ENCODE peak calls at places on chromosomes 2 and 18, in four cellular contexts. L is SJSA1, H is keratinocyte, V is aorta. T is an unnamed sample.

GRCh38 chr2:17981936-17982335 is 103.5 kb downstream of the KCNS3 start:
- DNase-seq in L (no peak), H (no peak), V (no peak), T (no peak)

GRCh38 chr2:67782443-67782842 is 280.4 kb downstream of the C1D start:
- DNase-seq in L (no peak), H (no peak), V (no peak), T (no peak)

GRCh38 chr18:75638597-75639467 is 211.3 kb upstream of the SMIM21 start:
- DNase-seq in L (peak; percentile 67), H (no peak), V (no peak), T (peak; percentile 29)

GRCh38 chr2:46521215-46521683 is 41.9 kb downstream of the TMEM247 start:
- DNase-seq in L (no peak), H (no peak), V (peak; percentile 91), T (peak; percentile 73)

GRCh38 chr18:45106331-45106774 is 425.7 kb downstream of the SETBP1 start:
- DNase-seq in L (no peak), H (no peak), V (no peak), T (peak; percentile 12)

GRCh38 chr2:109069430-109070194 is 59.4 kb upstream of the SH3RF3 start:
- DNase-seq in L (no peak), H (no peak), V (no peak), T (no peak)

GRCh38 chr2:24261441-24261840 is 86.6 kb downstream of the FAM228A start:
- DNase-seq in L (no peak), H (no peak), V (no peak), T (no peak)

GRCh38 chr2:43123056-43123455 is 103.3 kb downstream of the ZFP36L2 start:
- DNase-seq in L (no peak), H (no peak), V (peak; percentile 40), T (no peak)

GRCh38 chr18:77455004-77455403 is 205.4 kb downstream of the GALR1 start:
- DNase-seq in L (no peak), H (no peak), V (no peak), T (no peak)

GRCh38 chr2:115910270-115910669 is 1467.8 kb downstream of the DPP10 start:
- DNase-seq in L (no peak), H (no peak), V (no peak), T (no peak)

GRCh38 chr2:118845843-118846666 is 1.4 kb downstream of the EN1 start:
- DNase-seq in L (no peak), H (no peak), V (no peak), T (no peak)

GRCh38 chr18:57276720-57277284 is 75.6 kb upstream of the ST8SIA3 start:
- DNase-seq in L (no peak), H (no peak), V (no peak), T (no peak)

GRCh38 chr2:199870581-199870980 is 19.6 kb upstream of the FTCDNL1 start:
- DNase-seq in L (no peak), H (no peak), V (no peak), T (no peak)

GRCh38 chr18:53508529-53508928 is 715.9 kb downstream of the MBD2 start:
- DNase-seq in L (no peak), H (no peak), V (no peak), T (no peak)

GRCh38 chr2:20521682-20522189 is 74.9 kb downstream of the RHOB start:
- DNase-seq in L (no peak), H (no peak), V (no peak), T (no peak)

GRCh38 chr2:5021148-5021547 is 671.0 kb upstream of the SOX11 start:
- DNase-seq in L (no peak), H (no peak), V (no peak), T (no peak)
- H3K9me3 ChIP-seq in L (peaks cover 19% of the 10 kb centered on the region), H (peaks cover 11% of the 10 kb centered on the region), V (no peaks in the 10 kb centered on the region), T (no peaks in the 10 kb centered on the region)

GRCh38 chr18:78716022-78716421 is 263.6 kb upstream of the SALL3 start:
- DNase-seq in L (no peak), H (no peak), V (no peak), T (no peak)

GRCh38 chr18:78713726-78714125 is 265.9 kb upstream of the SALL3 start:
- DNase-seq in L (no peak), H (no peak), V (no peak), T (no peak)

GRCh38 chr18:78717051-78717765 is 262.4 kb upstream of the SALL3 start:
- DNase-seq in L (no peak), H (no peak), V (no peak), T (no peak)

GRCh38 chr18:78717766-78718150 is 261.9 kb upstream of the SALL3 start:
- DNase-seq in L (no peak), H (no peak), V (no peak), T (no peak)

GRCh38 chr18:78716581-78716980 is 263.0 kb upstream of the SALL3 start:
- DNase-seq in L (no peak), H (no peak), V (no peak), T (no peak)
- H3K9me3 ChIP-seq in L (peaks cover 3% of the 10 kb centered on the region), H (peaks cover 14% of the 10 kb centered on the region), V (peaks cover 5% of the 10 kb centered on the region), T (no peaks in the 10 kb centered on the region)

DNA sequence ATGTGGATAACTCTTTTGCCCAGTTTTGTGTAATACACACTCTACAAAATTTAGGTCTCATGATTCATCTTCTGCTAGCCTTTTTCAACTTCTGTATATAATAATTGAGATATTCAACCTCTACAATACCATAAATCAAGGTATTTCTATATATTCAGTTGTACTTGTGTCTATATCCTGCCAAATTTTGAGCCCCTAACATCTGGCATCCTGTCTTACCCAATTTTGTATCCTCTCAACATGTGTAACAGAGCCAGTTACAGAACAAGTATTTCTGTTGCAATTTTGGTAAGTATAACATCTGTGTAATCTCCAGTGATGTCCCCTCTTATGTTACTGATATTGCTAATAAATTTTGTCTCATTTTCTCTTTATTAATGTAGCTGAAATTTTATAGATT is 145.8 kb downstream of the TRIB2 start:
- DNase-seq in L (no peak), H (no peak), V (no peak), T (no peak)
- H3K9me3 ChIP-seq in L (peaks cover 14% of the 10 kb centered on the region), H (no peaks in the 10 kb centered on the region), V (no peaks in the 10 kb centered on the region), T (peaks cover 14% of the 10 kb centered on the region)

DNA sequence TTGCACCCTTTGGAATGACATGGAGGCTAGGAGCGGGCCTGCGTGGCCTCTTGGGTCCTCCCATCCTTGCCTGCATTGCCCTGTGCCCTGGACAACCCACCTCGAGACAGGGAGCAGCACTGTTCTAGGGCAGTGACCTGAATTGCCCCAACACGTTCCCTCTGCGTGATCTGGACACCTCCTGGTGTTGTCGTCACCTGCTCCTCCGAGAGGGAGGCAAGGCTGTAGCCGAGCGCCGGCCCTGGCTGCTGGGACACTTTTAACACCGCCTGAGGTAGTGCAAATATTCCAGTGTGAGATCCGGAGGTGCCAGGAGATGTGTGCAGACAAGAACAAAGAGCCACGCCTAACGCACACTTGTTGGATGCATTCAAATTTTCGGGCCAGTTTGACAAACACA is 131.5 kb downstream of the SMAD7 start:
- DNase-seq in L (peak; percentile 32), H (no peak), V (peak; percentile 20), T (no peak)
- H3K9me3 ChIP-seq in L (no peaks in the 10 kb centered on the region), H (no peaks in the 10 kb centered on the region), V (no peaks in the 10 kb centered on the region), T (no peaks in the 10 kb centered on the region)

DNA sequence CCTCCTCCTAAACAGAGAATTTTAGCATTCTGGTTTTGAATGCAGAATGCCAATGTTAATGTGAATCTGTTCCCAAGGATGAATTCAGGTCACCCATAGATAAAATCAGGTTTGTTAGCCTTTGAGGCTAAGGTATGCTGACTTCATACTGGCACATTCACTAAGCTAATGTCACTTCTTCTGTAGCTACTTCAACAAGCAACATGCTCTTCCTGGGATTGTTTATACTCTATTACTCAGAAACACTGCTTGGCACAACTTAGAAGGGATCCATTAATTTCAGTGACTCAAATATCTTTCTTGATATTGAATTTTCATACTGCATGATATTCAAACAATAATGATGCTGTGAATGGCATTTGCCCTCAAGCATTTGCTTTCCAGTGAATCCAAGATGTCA is 162.4 kb upstream of the XIRP2 start:
- DNase-seq in L (no peak), H (no peak), V (no peak), T (no peak)
- H3K9me3 ChIP-seq in L (no peaks in the 10 kb centered on the region), H (no peaks in the 10 kb centered on the region), V (no peaks in the 10 kb centered on the region), T (no peaks in the 10 kb centered on the region)

GRCh38 chr18:66575263-66575662 is 28.6 kb downstream of the CDH19 start:
- DNase-seq in L (no peak), H (no peak), V (no peak), T (no peak)
- H3K9me3 ChIP-seq in L (no peaks in the 10 kb centered on the region), H (no peaks in the 10 kb centered on the region), V (no peaks in the 10 kb centered on the region), T (no peaks in the 10 kb centered on the region)

DNA sequence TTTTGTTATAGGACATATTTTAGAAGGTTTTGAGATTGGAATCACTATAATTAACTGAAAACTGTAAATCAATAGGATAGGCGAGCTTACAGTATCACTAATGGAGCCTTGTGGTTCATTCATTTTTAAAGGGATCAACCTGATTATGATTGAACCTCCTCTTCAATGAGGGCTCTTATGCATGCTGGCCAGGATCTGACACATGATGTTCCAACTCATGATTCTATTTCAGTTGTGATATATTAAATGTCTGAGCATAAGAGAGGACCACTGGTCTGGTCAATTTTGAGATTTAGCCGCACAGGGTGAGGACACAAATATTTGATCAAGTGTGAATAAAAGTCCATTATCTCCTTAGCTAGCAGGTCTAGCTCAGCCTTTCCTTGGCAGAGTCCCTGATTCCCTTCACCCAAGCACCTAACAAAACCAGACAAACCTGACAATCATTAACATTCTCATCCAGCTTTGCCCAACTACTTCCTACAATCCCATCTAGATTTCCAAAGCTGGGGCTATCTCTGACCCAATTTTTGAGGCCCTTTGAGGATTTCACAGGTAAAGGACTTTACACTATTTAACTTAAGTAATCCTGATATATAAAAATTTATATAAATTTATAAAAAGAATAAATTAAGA is 6.8 kb upstream of the MAP4K4 start:
- DNase-seq in L (no peak), H (no peak), V (no peak), T (no peak)
- H3K9me3 ChIP-seq in L (no peaks in the 10 kb centered on the region), H (no peaks in the 10 kb centered on the region), V (no peaks in the 10 kb centered on the region), T (no peaks in the 10 kb centered on the region)

T was measured in SJCRH30.